ENCODE peak calls at places on chromosomes 2 and 18, in five cellular contexts. V, M, Q, N and G are unnamed samples.

GRCh38 chr2:72859831-72860262 is 27.4 kb upstream of the SPR start:
- DNase-seq in V (peak), Q (peak), N (peak), M (peak), G (peak)

GRCh38 chr18:31685097-31686082 is 1.0 kb upstream of the B4GALT6 start:
- DNase-seq in V (peak), M (no peak), N (peak), Q (peak), G (peak)

GRCh38 chr2:203730076-203730729 is 23.8 kb downstream of the CD28 start:
- DNase-seq in V (peak), Q (peak), M (no peak), N (no peak), G (peak)

GRCh38 chr2:195898505-195898904 is 170.1 kb downstream of the DNAH7 start:
- DNase-seq in Q (peak), V (no peak), N (peak), M (peak), G (no peak)

GRCh38 chr18:310042-310441 is 42.2 kb upstream of the THOC1 start:
- DNase-seq in V (no peak), N (no peak), Q (no peak), M (no peak), G (no peak)

GRCh38 chr2:162085090-162085891 is 11.3 kb upstream of the DPP4 start:
- DNase-seq in N (no peak), M (peak), V (no peak), Q (peak), G (no peak)

GRCh38 chr2:146602383-146602782 is 1242.4 kb upstream of the ACVR2A start:
- DNase-seq in M (no peak), N (no peak), V (no peak), Q (peak), G (no peak)

GRCh38 chr2:17649026-17649425 is 104.6 kb downstream of the SMC6 start:
- DNase-seq in N (no peak), M (no peak), V (no peak), Q (no peak), G (no peak)

GRCh38 chr2:70921031-70921430 is 14.7 kb upstream of the ATP6V1B1 start:
- DNase-seq in V (no peak), Q (no peak), N (no peak), M (no peak), G (no peak)

GRCh38 chr2:17470855-17471641 is 47.2 kb downstream of the RAD51AP2 start:
- DNase-seq in M (peak), Q (peak), V (peak), N (no peak), G (no peak)

GRCh38 chr2:182631299-182631698 is 84.8 kb upstream of the DNAJC10 start:
- DNase-seq in M (no peak), N (no peak), V (no peak), Q (no peak), G (no peak)

GRCh38 chr2:120463527-120463926 is 117.6 kb downstream of the INHBB start:
- DNase-seq in Q (no peak), V (no peak), N (no peak), M (no peak), G (no peak)

GRCh38 chr2:29012211-29012681 is 31.1 kb downstream of the TOGARAM2 start:
- DNase-seq in M (no peak), N (peak), V (no peak), Q (peak), G (no peak)

GRCh38 chr2:42804338-42804737 is 12.0 kb upstream of the HAAO start:
- DNase-seq in V (no peak), Q (peak), M (no peak), N (no peak), G (no peak)

GRCh38 chr2:36485521-36485920 is 112.4 kb downstream of the FEZ2 start:
- DNase-seq in Q (peak), V (no peak), M (peak), N (no peak), G (no peak)

GRCh38 chr18:623760-624620 is 27.2 kb downstream of the CLUL1 start:
- DNase-seq in M (peak), V (peak), Q (peak), N (peak), G (peak)

GRCh38 chr2:190996338-190996946 is 17.5 kb downstream of the STAT1 start:
- DNase-seq in V (no peak), Q (no peak), N (no peak), M (no peak), G (peak)

GRCh38 chr2:42369551-42370229 is 8.7 kb upstream of the COX7A2L start:
- DNase-seq in M (no peak), N (no peak), Q (no peak), V (no peak), G (no peak)

GRCh38 chr2:163481515-163481914 is 254.3 kb downstream of the FIGN start:
- DNase-seq in N (no peak), V (no peak), Q (no peak), M (no peak), G (no peak)

GRCh38 chr18:48828201-48828580 is 122.6 kb downstream of the SMAD7 start:
- DNase-seq in M (no peak), N (no peak), V (no peak), Q (no peak), G (no peak)

GRCh38 chr2:78814331-78814986 is 211.0 kb upstream of the REG3G start:
- DNase-seq in V (no peak), M (no peak), Q (no peak), N (no peak), G (no peak)

GRCh38 chr2:225668606-225669266 is 269.2 kb downstream of the NYAP2 start:
- DNase-seq in Q (peak), N (no peak), V (peak), M (peak), G (peak)

GRCh38 chr2:211455225-211455841 is 898.9 kb downstream of the CPS1 start:
- DNase-seq in N (no peak), M (peak), Q (peak), V (peak), G (peak)

GRCh38 chr2:214226061-214226460 is 184.8 kb upstream of the VWC2L start:
- DNase-seq in Q (peak), M (no peak), N (no peak), V (no peak), G (no peak)

GRCh38 chr2:168920504-168921157 is 19.5 kb downstream of the G6PC2 start:
- DNase-seq in N (no peak), V (peak), M (peak), Q (peak), G (peak)

GRCh38 chr2:173354073-173354600 is 535 bp upstream of the CDCA7 start:
- DNase-seq in V (peak), Q (no peak), M (no peak), N (no peak), G (peak)

GRCh38 chr2:167191588-167191987 is 303.3 kb downstream of the XIRP2 start:
- DNase-seq in N (no peak), Q (no peak), M (no peak), V (no peak), G (no peak)

GRCh38 chr2:1772868-1773267 is 28.6 kb upstream of the PXDN start:
- DNase-seq in Q (no peak), V (no peak), M (no peak), N (no peak), G (no peak)

GRCh38 chr2:23940976-23941605 is 828 bp downstream of the UBXN2A start:
- DNase-seq in Q (peak), V (no peak), N (no peak), M (no peak), G (no peak)

GRCh38 chr18:58838165-58838860 is 26.4 kb upstream of the ZNF532 start:
- DNase-seq in N (no peak), Q (no peak), V (no peak), M (no peak), G (no peak)

GRCh38 chr18:61727241-61727640 is 165.6 kb downstream of the RNF152 start:
- DNase-seq in N (no peak), V (no peak), M (no peak), Q (peak), G (no peak)

GRCh38 chr2:207867905-207868304 is 98.2 kb upstream of the FZD5 start:
- DNase-seq in Q (no peak), M (no peak), N (no peak), V (no peak), G (no peak)

GRCh38 chr2:184272040-184272439 is 326.3 kb upstream of the ZNF804A start:
- DNase-seq in Q (no peak), M (no peak), N (no peak), V (no peak), G (no peak)

GRCh38 chr18:55900380-55900779 is 312.4 kb upstream of the TCF4 start:
- DNase-seq in N (no peak), V (no peak), M (no peak), Q (peak), G (no peak)

GRCh38 chr2:74532222-74532621 is 2.5 kb downstream of the HTRA2 start:
- DNase-seq in Q (peak), N (no peak), M (no peak), V (no peak), G (peak)
- TF ChIP-seq CTCF in Q (peak), N (peak), M (peak), V (peak), G (peak)

DNA sequence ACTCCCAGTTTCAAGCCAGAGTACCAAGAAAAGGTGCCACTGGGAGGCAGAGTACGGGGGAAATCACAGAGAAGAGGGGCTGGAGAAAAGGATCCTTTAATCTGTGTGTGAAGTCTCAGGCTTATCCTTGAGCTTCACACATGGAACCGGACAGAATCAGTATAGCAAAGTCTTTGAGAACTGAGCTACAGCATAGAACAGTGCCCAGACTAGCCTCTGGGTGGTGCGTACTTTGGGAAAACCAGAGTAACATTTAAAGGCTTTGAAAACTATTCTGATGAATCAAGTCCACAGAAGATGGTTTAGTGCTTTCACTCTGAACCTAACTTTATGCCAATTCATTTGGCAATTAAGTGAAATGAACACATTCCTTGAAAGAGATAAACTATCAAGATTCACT is 83.1 kb downstream of the BABAM2 start:
- DNase-seq in N (no peak), V (no peak), Q (peak), M (no peak), G (no peak)
- TF ChIP-seq CTCF in N (no peak), V (no peak), Q (peak), M (peak), G (no peak)

GRCh38 chr2:46230115-46230571 is 67.1 kb upstream of the EPAS1 start:
- DNase-seq in N (no peak), Q (peak), V (peak), M (no peak), G (no peak)
- TF ChIP-seq CTCF in N (peak), Q (peak), V (peak), M (no peak), G (peak)

GRCh38 chr2:85914916-85915315 is 26.1 kb upstream of the ST3GAL5 start:
- DNase-seq in V (no peak), N (no peak), M (no peak), Q (no peak), G (no peak)

GRCh38 chr2:85911836-85912692 is 23.3 kb upstream of the ST3GAL5 start:
- DNase-seq in M (no peak), Q (peak), V (no peak), N (no peak), G (no peak)

GRCh38 chr2:85913854-85914524 is 25.2 kb upstream of the ST3GAL5 start:
- DNase-seq in N (no peak), M (no peak), Q (peak), V (no peak), G (no peak)

GRCh38 chr2:85915606-85916303 is 27.0 kb upstream of the ST3GAL5 start:
- DNase-seq in V (no peak), N (no peak), M (peak), Q (no peak), G (no peak)

GRCh38 chr2:85914525-85914881 is 25.7 kb upstream of the ST3GAL5 start:
- DNase-seq in V (no peak), Q (no peak), N (no peak), M (no peak), G (no peak)
- TF ChIP-seq CTCF in V (no peak), Q (no peak), N (no peak), M (no peak), G (no peak)

DNA sequence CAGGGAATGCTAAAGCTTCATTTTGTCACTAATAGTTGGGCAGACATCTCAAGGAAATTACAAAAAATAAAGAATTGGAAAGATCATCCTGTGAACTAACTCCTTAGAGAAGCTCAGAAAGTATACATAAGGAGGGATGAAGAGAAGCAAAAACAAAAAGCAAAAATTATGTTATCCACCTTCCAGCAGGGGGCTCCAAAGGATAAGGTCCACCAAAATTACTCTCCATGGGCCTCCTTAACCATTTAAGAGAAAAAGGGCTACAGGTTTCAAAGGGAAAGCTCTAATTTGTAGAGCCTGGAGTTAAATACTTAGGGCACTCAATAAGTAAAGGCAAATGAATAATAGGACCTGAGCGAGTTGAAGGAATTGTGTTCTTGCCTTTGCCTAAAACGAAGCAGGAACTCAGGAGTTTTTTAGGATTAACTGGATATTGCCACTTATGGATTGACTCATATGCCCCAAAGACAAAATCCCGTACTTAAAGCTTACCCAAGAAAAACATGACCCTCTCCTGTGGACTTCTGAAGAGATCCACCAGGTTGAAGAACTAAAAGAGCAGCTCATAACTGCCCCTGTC is 1167.9 kb downstream of the DSC3 start:
- DNase-seq in N (no peak), V (peak), Q (peak), M (no peak), G (peak)
- TF ChIP-seq CTCF in N (peak), V (peak), Q (peak), M (peak), G (peak)

GRCh38 chr18:45719106-45719505 is 4.9 kb upstream of the SLC14A1 start:
- DNase-seq in Q (no peak), N (no peak), M (no peak), V (no peak), G (no peak)

GRCh38 chr18:45723921-45724320 is at the start of gene SLC14A1:
- DNase-seq in M (no peak), V (no peak), N (no peak), Q (no peak), G (no peak)

GRCh38 chr18:45726603-45727002 is 2.6 kb downstream of the SLC14A1 start:
- DNase-seq in V (no peak), M (no peak), N (no peak), Q (no peak), G (no peak)

GRCh38 chr18:45724591-45724990 is 610 bp downstream of the SLC14A1 start:
- DNase-seq in Q (no peak), M (no peak), V (no peak), N (no peak), G (no peak)

GRCh38 chr18:45722899-45723298 is 1.1 kb upstream of the SLC14A1 start:
- DNase-seq in M (no peak), Q (peak), V (peak), N (peak), G (peak)
- TF ChIP-seq CTCF in M (peak), Q (peak), V (peak), N (peak), G (peak)

DNA sequence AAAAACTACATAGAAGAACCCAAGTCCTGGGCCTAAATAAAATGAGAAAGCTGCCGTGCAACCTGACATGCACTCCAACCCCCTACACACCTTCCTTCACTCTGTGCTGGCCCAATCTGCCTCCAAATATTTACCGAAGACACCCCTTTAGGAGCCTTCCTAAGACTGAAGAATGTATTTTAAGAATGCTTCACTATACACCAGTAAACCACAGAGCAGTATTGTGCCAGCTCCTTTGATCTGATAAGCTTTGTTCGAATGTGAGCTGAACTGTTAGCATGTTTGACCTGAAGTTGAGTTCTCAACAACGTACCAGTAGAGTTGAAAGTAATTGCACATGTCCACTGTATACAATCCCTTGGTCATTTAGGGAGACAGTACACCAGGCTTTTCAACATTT is 259.2 kb downstream of the TGIF1 start:
- DNase-seq in M (no peak), V (no peak), Q (no peak), N (no peak), G (no peak)
- TF ChIP-seq CTCF in M (no peak), V (no peak), Q (no peak), N (no peak), G (no peak)

GRCh38 chr2:127370010-127370409 is 17.8 kb downstream of the MAP3K2 start:
- DNase-seq in N (no peak), Q (no peak), V (no peak), M (no peak), G (no peak)

GRCh38 chr2:127371037-127371436 is 16.7 kb downstream of the MAP3K2 start:
- DNase-seq in M (no peak), V (no peak), Q (no peak), N (peak), G (no peak)

GRCh38 chr2:127376265-127376664 is 11.5 kb downstream of the MAP3K2 start:
- DNase-seq in N (no peak), Q (no peak), M (no peak), V (no peak), G (no peak)

GRCh38 chr2:127377262-127377661 is 10.5 kb downstream of the MAP3K2 start:
- DNase-seq in V (no peak), Q (no peak), N (no peak), M (no peak), G (no peak)

DNA sequence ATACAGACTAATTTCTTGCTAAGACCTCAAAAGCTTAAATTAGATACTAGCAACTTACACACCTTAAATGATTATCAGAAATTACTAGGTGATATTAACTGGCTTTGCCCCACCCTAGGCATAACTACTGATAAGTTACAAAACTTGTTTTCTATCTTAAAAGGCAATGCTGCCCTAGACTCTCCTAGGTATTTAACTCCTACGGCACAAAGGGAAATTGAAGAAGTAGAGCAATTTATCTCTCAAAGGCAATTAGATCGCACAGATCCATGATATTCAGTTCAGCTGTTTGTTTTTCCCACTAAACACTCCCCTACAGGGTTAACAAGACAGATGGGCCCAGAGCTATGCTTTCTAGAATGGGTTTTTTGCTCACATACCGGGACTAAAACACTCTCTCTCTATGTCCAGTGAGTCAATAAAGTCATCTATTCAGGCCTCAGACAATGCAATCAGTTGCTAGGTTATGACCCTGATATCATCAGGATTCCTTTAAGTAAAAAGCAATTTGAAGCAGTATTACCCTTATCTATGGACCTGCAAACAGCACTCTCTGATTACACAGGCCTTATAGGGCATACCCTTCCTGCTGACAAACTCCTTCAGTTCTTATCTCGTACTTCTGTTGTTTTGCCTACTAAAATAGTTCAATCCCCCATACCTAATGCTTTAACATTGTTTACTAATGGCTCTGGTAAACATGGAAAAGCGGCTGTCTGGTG is 14.3 kb downstream of the MAP3K2 start:
- DNase-seq in V (no peak), Q (no peak), M (no peak), N (no peak), G (no peak)
- TF ChIP-seq CTCF in V (no peak), Q (no peak), M (no peak), N (no peak), G (no peak)